ENCODE peak calls at places on chromosomes 6 and 20, in four cellular contexts. One of them, this sample, is unnamed. For H3K36me3 and H3K4me1, the result is how much of the 10 kb centered on the place peaks cover.

GRCh38 chr6:108157234-108157971 is 8.4 kb upstream of the NR2E1 start:
- DNase-seq in uterus: no peak
- DNase-seq in lower lobe of right lung: no peak
- DNase-seq in stomach: no peak
- DNase-seq in this sample: no peak

GRCh38 chr20:40651121-40651520 is 37.9 kb downstream of the MAFB start:
- DNase-seq in uterus: no peak
- DNase-seq in stomach: no peak
- DNase-seq in lower lobe of right lung: no peak
- DNase-seq in this sample: no peak

GRCh38 chr6:145865595-145865994 is 51.0 kb upstream of the FBXO30 start:
- DNase-seq in uterus: no peak
- DNase-seq in stomach: no peak
- DNase-seq in lower lobe of right lung: no peak
- DNase-seq in this sample: no peak

GRCh38 chr20:53826597-53827291 is 233.1 kb upstream of the ZNF217 start:
- DNase-seq in uterus: no peak
- DNase-seq in lower lobe of right lung: peak
- DNase-seq in stomach: no peak
- DNase-seq in this sample: peak

GRCh38 chr20:33789109-33789857 is 21.9 kb upstream of the CHMP4B start:
- DNase-seq in stomach: peak
- DNase-seq in uterus: peak
- DNase-seq in lower lobe of right lung: peak
- DNase-seq in this sample: peak

GRCh38 chr6:156944412-156944811 is 167.2 kb downstream of the ARID1B start:
- DNase-seq in stomach: no peak
- DNase-seq in uterus: no peak
- DNase-seq in lower lobe of right lung: no peak
- DNase-seq in this sample: no peak

GRCh38 chr20:47776639-47777038 is 8.6 kb downstream of the SULF2 start:
- DNase-seq in lower lobe of right lung: no peak
- DNase-seq in uterus: no peak
- DNase-seq in stomach: no peak
- DNase-seq in this sample: no peak

GRCh38 chr20:49887251-49887827 is 28.0 kb downstream of the SPATA2 start:
- DNase-seq in uterus: no peak
- DNase-seq in lower lobe of right lung: no peak
- DNase-seq in stomach: no peak
- DNase-seq in this sample: no peak

GRCh38 chr6:27592481-27593199 is 119.7 kb upstream of the ZNF184 start:
- DNase-seq in uterus: no peak
- DNase-seq in lower lobe of right lung: no peak
- DNase-seq in stomach: no peak
- DNase-seq in this sample: no peak

GRCh38 chr6:35727206-35727934 is 9.5 kb upstream of the ARMC12 start:
- DNase-seq in lower lobe of right lung: peak
- DNase-seq in uterus: peak
- DNase-seq in stomach: peak
- DNase-seq in this sample: peak

GRCh38 chr20:10178727-10179313 is 39.8 kb upstream of the SNAP25 start:
- DNase-seq in stomach: no peak
- DNase-seq in lower lobe of right lung: no peak
- DNase-seq in uterus: peak
- DNase-seq in this sample: no peak

GRCh38 chr6:38035478-38035877 is 216.0 kb downstream of the ZFAND3 start:
- DNase-seq in uterus: no peak
- DNase-seq in stomach: no peak
- DNase-seq in lower lobe of right lung: no peak
- DNase-seq in this sample: no peak

GRCh38 chr6:97978855-97979271 is 695.8 kb upstream of the MMS22L start:
- DNase-seq in stomach: no peak
- DNase-seq in uterus: no peak
- DNase-seq in lower lobe of right lung: no peak
- DNase-seq in this sample: no peak

GRCh38 chr6:3764516-3765333 is 13.2 kb upstream of the PXDC1 start:
- DNase-seq in uterus: no peak
- DNase-seq in stomach: no peak
- DNase-seq in lower lobe of right lung: no peak
- DNase-seq in this sample: no peak

GRCh38 chr6:168258795-168259194 is 60.8 kb downstream of the DACT2 start:
- DNase-seq in stomach: no peak
- DNase-seq in lower lobe of right lung: no peak
- DNase-seq in uterus: no peak
- DNase-seq in this sample: no peak

GRCh38 chr20:64057628-64058498 is 5.1 kb upstream of the TCEA2 start:
- DNase-seq in uterus: peak
- DNase-seq in stomach: peak
- DNase-seq in lower lobe of right lung: peak
- DNase-seq in this sample: peak

GRCh38 chr6:26322645-26323482 is 42.1 kb upstream of the BTN3A2 start:
- DNase-seq in stomach: no peak
- DNase-seq in uterus: peak
- DNase-seq in lower lobe of right lung: no peak
- DNase-seq in this sample: no peak

GRCh38 chr20:58511364-58511763 is 3.8 kb downstream of the APCDD1L start:
- DNase-seq in stomach: no peak
- DNase-seq in lower lobe of right lung: no peak
- DNase-seq in uterus: no peak
- DNase-seq in this sample: no peak

GRCh38 chr6:13304101-13304500 is 24.2 kb downstream of the TBC1D7 start:
- DNase-seq in uterus: no peak
- DNase-seq in stomach: no peak
- DNase-seq in lower lobe of right lung: no peak
- DNase-seq in this sample: no peak
- H3K36me3 ChIP-seq in uterus: under half
- H3K36me3 ChIP-seq in stomach: half or more
- H3K36me3 ChIP-seq in lower lobe of right lung: half or more
- H3K36me3 ChIP-seq in this sample: under half

GRCh38 chr6:28775405-28776129 is 148.2 kb downstream of the TRIM27 start:
- DNase-seq in stomach: no peak
- DNase-seq in uterus: no peak
- DNase-seq in lower lobe of right lung: no peak
- DNase-seq in this sample: no peak

GRCh38 chr6:28776269-28777146 is 147.3 kb downstream of the TRIM27 start:
- DNase-seq in stomach: no peak
- DNase-seq in lower lobe of right lung: no peak
- DNase-seq in uterus: no peak
- DNase-seq in this sample: no peak

GRCh38 chr6:28774292-28775051 is 149.3 kb downstream of the TRIM27 start:
- DNase-seq in lower lobe of right lung: no peak
- DNase-seq in uterus: no peak
- DNase-seq in stomach: no peak
- DNase-seq in this sample: no peak

GRCh38 chr6:28775052-28775376 is 148.8 kb downstream of the TRIM27 start:
- DNase-seq in lower lobe of right lung: no peak
- DNase-seq in uterus: no peak
- DNase-seq in stomach: no peak
- DNase-seq in this sample: no peak

DNA sequence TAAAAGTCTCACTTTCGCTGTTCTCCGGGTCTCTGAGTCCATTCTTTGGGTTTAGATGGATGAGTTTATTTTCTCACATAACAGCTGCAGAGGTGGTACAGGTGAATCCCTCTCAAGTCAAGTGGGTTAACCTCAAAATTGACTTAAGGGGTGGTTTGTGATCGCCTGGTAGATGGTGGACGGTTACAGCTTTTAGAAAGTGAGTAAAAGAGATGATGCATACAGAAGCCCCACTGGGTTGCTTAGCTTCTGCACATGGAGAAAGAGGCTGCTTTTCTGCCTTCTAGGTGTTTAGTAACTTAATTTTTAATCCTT is 146.7 kb downstream of the TRIM27 start:
- DNase-seq in uterus: no peak
- DNase-seq in stomach: no peak
- DNase-seq in lower lobe of right lung: no peak
- DNase-seq in this sample: no peak
- H3K4me1 ChIP-seq in uterus: under half
- H3K4me1 ChIP-seq in stomach: under half
- H3K4me1 ChIP-seq in lower lobe of right lung: under half
- H3K4me1 ChIP-seq in this sample: under half

GRCh38 chr20:46367967-46368901 is 38.2 kb downstream of the ELMO2 start:
- DNase-seq in uterus: no peak
- DNase-seq in stomach: no peak
- DNase-seq in lower lobe of right lung: no peak
- DNase-seq in this sample: no peak
- H3K36me3 ChIP-seq in uterus: under half
- H3K36me3 ChIP-seq in stomach: half or more
- H3K36me3 ChIP-seq in lower lobe of right lung: half or more
- H3K36me3 ChIP-seq in this sample: half or more

DNA sequence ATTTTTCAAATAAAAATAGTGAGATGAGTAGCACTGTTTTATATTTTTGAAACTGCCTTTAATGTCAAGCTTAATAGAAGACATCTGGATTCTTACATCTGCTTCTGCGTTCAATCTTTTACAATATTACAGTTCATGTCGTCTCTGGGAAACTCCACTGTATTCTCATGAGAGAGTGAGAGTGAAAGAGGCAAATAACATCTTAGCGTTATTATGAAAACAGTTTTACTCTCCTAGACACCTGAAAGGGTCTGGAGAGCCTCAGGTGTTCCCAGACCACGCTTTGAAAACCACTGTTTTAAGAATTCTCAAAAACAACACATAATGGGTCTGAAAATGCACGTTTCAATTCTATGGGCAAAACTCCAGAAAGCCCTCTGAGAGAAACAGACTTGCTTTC is 63.4 kb downstream of the ARHGAP18 start:
- DNase-seq in stomach: no peak
- DNase-seq in uterus: no peak
- DNase-seq in lower lobe of right lung: no peak
- DNase-seq in this sample: no peak
- H3K4me1 ChIP-seq in stomach: half or more
- H3K4me1 ChIP-seq in uterus: under half
- H3K4me1 ChIP-seq in lower lobe of right lung: half or more
- H3K4me1 ChIP-seq in this sample: under half

GRCh38 chr6:74103417-74103816 is 407.4 kb downstream of the CD109 start:
- DNase-seq in stomach: no peak
- DNase-seq in lower lobe of right lung: no peak
- DNase-seq in uterus: no peak
- DNase-seq in this sample: no peak
- H3K36me3 ChIP-seq in stomach: under half
- H3K36me3 ChIP-seq in lower lobe of right lung: under half
- H3K36me3 ChIP-seq in uterus: under half
- H3K36me3 ChIP-seq in this sample: under half

GRCh38 chr6:140077712-140078551 is 703.5 kb upstream of the CITED2 start:
- DNase-seq in stomach: no peak
- DNase-seq in uterus: no peak
- DNase-seq in lower lobe of right lung: no peak
- DNase-seq in this sample: no peak
- H3K4me1 ChIP-seq in stomach: under half
- H3K4me1 ChIP-seq in uterus: under half
- H3K4me1 ChIP-seq in lower lobe of right lung: under half
- H3K4me1 ChIP-seq in this sample: under half

GRCh38 chr6:56499121-56499520 is 143.6 kb downstream of the DST start:
- DNase-seq in lower lobe of right lung: no peak
- DNase-seq in stomach: no peak
- DNase-seq in uterus: no peak
- DNase-seq in this sample: no peak
- H3K36me3 ChIP-seq in lower lobe of right lung: half or more
- H3K36me3 ChIP-seq in stomach: half or more
- H3K36me3 ChIP-seq in uterus: under half
- H3K36me3 ChIP-seq in this sample: under half